ENCODE peak calls at places on chromosomes 2 and 18, in six cellular contexts. One of them, this sample, is unnamed.
A peak's percentile ranks its signal among the peaks of the same experiment; 100 is the strongest.

GRCh38 chr18:9578306-9578705 is 36.1 kb downstream of the PPP4R1 start:
- DNase-seq in chondrocyte: no peak
- DNase-seq in B cell: no peak
- DNase-seq in hepatocyte: no peak
- DNase-seq in tibial artery: no peak
- DNase-seq in thoracic aorta: no peak
- DNase-seq in this sample: no peak

GRCh38 chr2:189609423-189609816 is 28.8 kb upstream of the SLC40A1 start:
- DNase-seq in chondrocyte: no peak
- DNase-seq in B cell: no peak
- DNase-seq in hepatocyte: no peak
- DNase-seq in tibial artery: no peak
- DNase-seq in thoracic aorta: no peak
- DNase-seq in this sample: no peak

GRCh38 chr2:136384541-136385303 is 266.8 kb upstream of the CXCR4 start:
- DNase-seq in chondrocyte: no peak
- DNase-seq in B cell: peak; percentile 74
- DNase-seq in hepatocyte: peak; percentile 65
- DNase-seq in tibial artery: no peak
- DNase-seq in thoracic aorta: no peak
- DNase-seq in this sample: peak; percentile 47

GRCh38 chr2:197704434-197705142 is 581 bp upstream of the MARS2 start:
- DNase-seq in chondrocyte: no peak
- DNase-seq in B cell: no peak
- DNase-seq in hepatocyte: no peak
- DNase-seq in tibial artery: no peak
- DNase-seq in thoracic aorta: no peak
- DNase-seq in this sample: no peak

GRCh38 chr2:65098741-65099140 is 31.2 kb downstream of the RAB1A start:
- DNase-seq in chondrocyte: no peak
- DNase-seq in B cell: no peak
- DNase-seq in hepatocyte: no peak
- DNase-seq in tibial artery: no peak
- DNase-seq in thoracic aorta: no peak
- DNase-seq in this sample: no peak

GRCh38 chr2:73984203-73984921 is at the start of gene TET3:
- DNase-seq in chondrocyte: no peak
- DNase-seq in B cell: peak; percentile 88
- DNase-seq in hepatocyte: peak; percentile 81
- DNase-seq in tibial artery: no peak
- DNase-seq in thoracic aorta: no peak
- DNase-seq in this sample: peak; percentile 88

GRCh38 chr2:215427585-215427984 is 8.3 kb downstream of the FN1 start:
- DNase-seq in chondrocyte: no peak
- DNase-seq in B cell: no peak
- DNase-seq in hepatocyte: no peak
- DNase-seq in tibial artery: no peak
- DNase-seq in thoracic aorta: no peak
- DNase-seq in this sample: no peak

GRCh38 chr2:161415041-161415440 is 1.1 kb upstream of the TBR1 start:
- DNase-seq in chondrocyte: no peak
- DNase-seq in B cell: no peak
- DNase-seq in hepatocyte: no peak
- DNase-seq in tibial artery: no peak
- DNase-seq in thoracic aorta: no peak
- DNase-seq in this sample: peak; percentile 45

GRCh38 chr2:202758128-202758527 is 113.4 kb downstream of the ICA1L start:
- DNase-seq in chondrocyte: no peak
- DNase-seq in B cell: no peak
- DNase-seq in hepatocyte: no peak
- DNase-seq in tibial artery: no peak
- DNase-seq in thoracic aorta: no peak
- DNase-seq in this sample: no peak

GRCh38 chr2:97645112-97645699 is 656 bp upstream of the COX5B start:
- DNase-seq in chondrocyte: no peak
- DNase-seq in B cell: peak; percentile 57
- DNase-seq in hepatocyte: no peak
- DNase-seq in tibial artery: peak; percentile 37
- DNase-seq in thoracic aorta: no peak
- DNase-seq in this sample: peak; percentile 29

GRCh38 chr2:174051741-174052638 is 86.8 kb upstream of the SP3 start:
- DNase-seq in chondrocyte: no peak
- DNase-seq in B cell: no peak
- DNase-seq in hepatocyte: peak; percentile 75
- DNase-seq in tibial artery: no peak
- DNase-seq in thoracic aorta: no peak
- DNase-seq in this sample: no peak

GRCh38 chr2:146108993-146109392 is 1589.1 kb upstream of the ZEB2 start:
- DNase-seq in chondrocyte: no peak
- DNase-seq in B cell: no peak
- DNase-seq in hepatocyte: no peak
- DNase-seq in tibial artery: no peak
- DNase-seq in thoracic aorta: no peak
- DNase-seq in this sample: no peak

GRCh38 chr2:11796190-11797171 is 50.0 kb downstream of the LPIN1 start:
- DNase-seq in chondrocyte: no peak
- DNase-seq in B cell: no peak
- DNase-seq in hepatocyte: no peak
- DNase-seq in tibial artery: peak; percentile 45
- DNase-seq in thoracic aorta: no peak
- DNase-seq in this sample: no peak

GRCh38 chr2:160905862-160906261 is 254.4 kb upstream of the TANK start:
- DNase-seq in chondrocyte: no peak
- DNase-seq in B cell: no peak
- DNase-seq in hepatocyte: no peak
- DNase-seq in tibial artery: no peak
- DNase-seq in thoracic aorta: no peak
- DNase-seq in this sample: no peak

GRCh38 chr2:59301466-59302402 is 1060.6 kb upstream of the FANCL start:
- DNase-seq in chondrocyte: no peak
- DNase-seq in B cell: peak; percentile 71
- DNase-seq in hepatocyte: peak; percentile 87
- DNase-seq in tibial artery: no peak
- DNase-seq in thoracic aorta: no peak
- DNase-seq in this sample: peak; percentile 22

GRCh38 chr2:170817247-170817998 is 736 bp downstream of the GAD1 start:
- DNase-seq in chondrocyte: no peak
- DNase-seq in B cell: peak; percentile 44
- DNase-seq in hepatocyte: no peak
- DNase-seq in tibial artery: no peak
- DNase-seq in thoracic aorta: no peak
- DNase-seq in this sample: peak; percentile 40

GRCh38 chr2:113117594-113118262 is 9.7 kb upstream of the IL1RN start:
- DNase-seq in chondrocyte: no peak
- DNase-seq in B cell: no peak
- DNase-seq in hepatocyte: peak; percentile 68
- DNase-seq in tibial artery: no peak
- DNase-seq in thoracic aorta: no peak
- DNase-seq in this sample: no peak

GRCh38 chr2:69608109-69608508 is 35.4 kb downstream of the AAK1 start:
- DNase-seq in chondrocyte: no peak
- DNase-seq in B cell: peak; percentile 5
- DNase-seq in hepatocyte: no peak
- DNase-seq in tibial artery: no peak
- DNase-seq in thoracic aorta: no peak
- DNase-seq in this sample: no peak

GRCh38 chr2:239294571-239295054 is 106.2 kb downstream of the HDAC4 start:
- DNase-seq in chondrocyte: peak; percentile 36
- DNase-seq in B cell: no peak
- DNase-seq in hepatocyte: no peak
- DNase-seq in tibial artery: peak; percentile 27
- DNase-seq in thoracic aorta: no peak
- DNase-seq in this sample: no peak

GRCh38 chr2:151381266-151381665 is 23.9 kb downstream of the TNFAIP6 start:
- DNase-seq in chondrocyte: no peak
- DNase-seq in B cell: no peak
- DNase-seq in hepatocyte: no peak
- DNase-seq in tibial artery: no peak
- DNase-seq in thoracic aorta: no peak
- DNase-seq in this sample: no peak

GRCh38 chr2:124668161-124668560 is 643.1 kb downstream of the CNTNAP5 start:
- DNase-seq in chondrocyte: no peak
- DNase-seq in B cell: no peak
- DNase-seq in hepatocyte: no peak
- DNase-seq in tibial artery: no peak
- DNase-seq in thoracic aorta: no peak
- DNase-seq in this sample: no peak

GRCh38 chr2:54059504-54059903 is 55.9 kb upstream of the ACYP2 start:
- DNase-seq in chondrocyte: no peak
- DNase-seq in B cell: no peak
- DNase-seq in hepatocyte: no peak
- DNase-seq in tibial artery: no peak
- DNase-seq in thoracic aorta: no peak
- DNase-seq in this sample: no peak

GRCh38 chr2:235977445-235977844 is 190.7 kb downstream of the GBX2 start:
- DNase-seq in chondrocyte: peak; percentile 22
- DNase-seq in B cell: no peak
- DNase-seq in hepatocyte: no peak
- DNase-seq in tibial artery: no peak
- DNase-seq in thoracic aorta: no peak
- DNase-seq in this sample: no peak

GRCh38 chr2:232477751-232478510 is 9.7 kb downstream of the ECEL1 start:
- DNase-seq in chondrocyte: peak; percentile 57
- DNase-seq in B cell: no peak
- DNase-seq in hepatocyte: no peak
- DNase-seq in tibial artery: no peak
- DNase-seq in thoracic aorta: no peak
- DNase-seq in this sample: no peak

GRCh38 chr2:21413082-21413481 is 289.3 kb downstream of the TDRD15 start:
- DNase-seq in chondrocyte: no peak
- DNase-seq in B cell: no peak
- DNase-seq in hepatocyte: no peak
- DNase-seq in tibial artery: no peak
- DNase-seq in thoracic aorta: no peak
- DNase-seq in this sample: no peak

GRCh38 chr2:237888389-237888788 is 29.0 kb downstream of the RAMP1 start:
- DNase-seq in chondrocyte: no peak
- DNase-seq in B cell: no peak
- DNase-seq in hepatocyte: peak; percentile 5
- DNase-seq in tibial artery: no peak
- DNase-seq in thoracic aorta: no peak
- DNase-seq in this sample: no peak

GRCh38 chr2:136136921-136137320 is 19.0 kb upstream of the CXCR4 start:
- DNase-seq in chondrocyte: no peak
- DNase-seq in B cell: peak; percentile 41
- DNase-seq in hepatocyte: no peak
- DNase-seq in tibial artery: no peak
- DNase-seq in thoracic aorta: no peak
- DNase-seq in this sample: no peak

GRCh38 chr18:57052173-57052572 is 94.7 kb upstream of the BOD1L2 start:
- DNase-seq in chondrocyte: no peak
- DNase-seq in B cell: no peak
- DNase-seq in hepatocyte: no peak
- DNase-seq in tibial artery: no peak
- DNase-seq in thoracic aorta: no peak
- DNase-seq in this sample: no peak

DNA sequence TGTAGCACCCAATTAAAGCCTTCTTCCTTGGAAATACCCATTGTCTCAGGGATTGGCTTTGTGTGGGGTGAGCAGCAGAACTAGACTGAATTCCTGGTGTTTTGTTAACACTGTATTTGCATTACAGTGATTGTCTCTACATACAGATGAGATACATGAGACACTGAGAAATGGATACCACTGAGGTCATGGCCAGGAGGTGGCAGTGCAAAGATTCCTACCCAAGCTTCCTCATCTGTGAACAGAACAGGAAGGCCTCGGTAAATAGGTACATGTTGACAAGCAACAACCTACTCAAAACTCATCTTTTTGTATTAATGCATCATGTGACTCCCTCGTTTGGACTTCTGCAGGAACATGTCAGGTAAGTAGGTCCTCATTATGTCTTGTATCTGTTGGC is 445.8 kb upstream of the RGPD4 start:
- DNase-seq in chondrocyte: no peak
- DNase-seq in B cell: no peak
- DNase-seq in hepatocyte: no peak
- DNase-seq in tibial artery: no peak
- DNase-seq in thoracic aorta: no peak
- DNase-seq in this sample: no peak
- TF ChIP-seq CTCF in chondrocyte: peak; percentile 17
- TF ChIP-seq CTCF in B cell: no peak
- TF ChIP-seq CTCF in hepatocyte: no peak
- TF ChIP-seq CTCF in tibial artery: no peak
- TF ChIP-seq CTCF in thoracic aorta: no peak
- TF ChIP-seq CTCF in this sample: no peak

GRCh38 chr2:217208867-217209266 is 349.0 kb upstream of the TNP1 start:
- DNase-seq in chondrocyte: no peak
- DNase-seq in B cell: no peak
- DNase-seq in hepatocyte: no peak
- DNase-seq in tibial artery: no peak
- DNase-seq in thoracic aorta: no peak
- DNase-seq in this sample: no peak
- TF ChIP-seq CTCF in chondrocyte: no peak
- TF ChIP-seq CTCF in B cell: no peak
- TF ChIP-seq CTCF in hepatocyte: no peak
- TF ChIP-seq CTCF in tibial artery: no peak
- TF ChIP-seq CTCF in thoracic aorta: no peak
- TF ChIP-seq CTCF in this sample: no peak

GRCh38 chr2:210966330-210966729 is 409.9 kb downstream of the CPS1 start:
- DNase-seq in chondrocyte: no peak
- DNase-seq in B cell: no peak
- DNase-seq in hepatocyte: no peak
- DNase-seq in tibial artery: no peak
- DNase-seq in thoracic aorta: no peak
- DNase-seq in this sample: no peak
- TF ChIP-seq CTCF in chondrocyte: no peak
- TF ChIP-seq CTCF in B cell: no peak
- TF ChIP-seq CTCF in hepatocyte: no peak
- TF ChIP-seq CTCF in tibial artery: no peak
- TF ChIP-seq CTCF in thoracic aorta: no peak
- TF ChIP-seq CTCF in this sample: no peak

GRCh38 chr2:37809931-37810570 is 115.0 kb upstream of the RMDN2 start:
- DNase-seq in chondrocyte: no peak
- DNase-seq in B cell: no peak
- DNase-seq in hepatocyte: no peak
- DNase-seq in tibial artery: no peak
- DNase-seq in thoracic aorta: no peak
- DNase-seq in this sample: no peak

GRCh38 chr2:37812941-37813730 is 112.0 kb upstream of the RMDN2 start:
- DNase-seq in chondrocyte: no peak
- DNase-seq in B cell: no peak
- DNase-seq in hepatocyte: no peak
- DNase-seq in tibial artery: no peak
- DNase-seq in thoracic aorta: no peak
- DNase-seq in this sample: no peak

GRCh38 chr2:37812414-37812813 is 112.7 kb upstream of the RMDN2 start:
- DNase-seq in chondrocyte: no peak
- DNase-seq in B cell: no peak
- DNase-seq in hepatocyte: no peak
- DNase-seq in tibial artery: no peak
- DNase-seq in thoracic aorta: no peak
- DNase-seq in this sample: no peak

DNA sequence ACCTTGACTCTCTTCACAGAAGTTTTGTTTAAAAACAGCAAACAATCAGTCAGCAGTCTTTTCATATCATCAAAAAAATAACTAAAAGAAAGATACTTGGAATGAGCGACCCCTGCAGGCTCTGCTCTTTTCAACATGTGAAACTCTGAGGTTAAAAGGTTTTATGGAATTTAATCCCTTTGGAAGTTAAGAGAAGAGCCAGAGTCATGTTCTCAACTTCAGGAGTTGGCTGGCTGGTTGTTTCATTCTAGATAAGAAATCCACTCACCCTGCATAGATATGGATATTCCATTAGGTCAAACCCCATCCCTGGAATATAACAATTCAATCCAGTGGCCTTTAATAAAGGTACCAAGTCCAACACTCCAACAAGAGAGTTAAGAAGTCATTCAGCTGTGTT is 115.6 kb upstream of the RMDN2 start:
- DNase-seq in chondrocyte: no peak
- DNase-seq in B cell: peak; percentile 14
- DNase-seq in hepatocyte: peak; percentile 60
- DNase-seq in tibial artery: no peak
- DNase-seq in thoracic aorta: no peak
- DNase-seq in this sample: no peak
- TF ChIP-seq CTCF in chondrocyte: peak; percentile 88
- TF ChIP-seq CTCF in B cell: peak; percentile 39
- TF ChIP-seq CTCF in hepatocyte: peak; percentile 58
- TF ChIP-seq CTCF in tibial artery: peak; percentile 60
- TF ChIP-seq CTCF in thoracic aorta: peak; percentile 45
- TF ChIP-seq CTCF in this sample: no peak

This sample was measured in GM20000.